ENCODE peak calls at places on chromosomes 11 and 22, in six cellular contexts. I is kidney, V is left ventricle myocardium inferior, M is upper lobe of right lung, H is tibial artery, C is SK-N-SH. U is an unnamed sample.

GRCh38 chr22:33922268-33922667 is 2.0 kb upstream of the LARGE1 start:
- DNase-seq in H (peak; percentile 34), M (no peak), I (no peak), C (no peak), V (peak; percentile 25), U (peak; percentile 7)

GRCh38 chr11:32890843-32891656 is 1.6 kb upstream of the QSER1 start:
- DNase-seq in M (no peak), V (no peak), H (no peak), C (no peak), I (no peak), U (no peak)

GRCh38 chr11:16977136-16978020 is 36.8 kb downstream of the PLEKHA7 start:
- DNase-seq in M (no peak), V (no peak), H (no peak), C (no peak), I (no peak), U (no peak)

GRCh38 chr22:24592144-24592845 is 578 bp downstream of the LRRC75B start:
- DNase-seq in I (peak; percentile 83), V (no peak), C (no peak), M (no peak), H (peak; percentile 44), U (no peak)

GRCh38 chr22:33717694-33718396 is 202.4 kb downstream of the LARGE1 start:
- DNase-seq in V (no peak), M (no peak), H (no peak), C (no peak), I (no peak), U (no peak)

GRCh38 chr22:41003041-41003440 is 51.9 kb downstream of the RBX1 start:
- DNase-seq in I (no peak), V (no peak), C (no peak), M (no peak), H (no peak), U (no peak)

GRCh38 chr11:132202621-132203020 is 832.2 kb downstream of the NTM start:
- DNase-seq in V (no peak), I (no peak), M (no peak), H (no peak), C (no peak), U (no peak)

GRCh38 chr11:61082161-61082870 is 20.0 kb upstream of the CD5 start:
- DNase-seq in V (no peak), H (no peak), M (no peak), C (no peak), I (no peak), U (no peak)

GRCh38 chr22:20131856-20132685 is 467 bp downstream of the ZDHHC8 start:
- DNase-seq in H (no peak), V (peak; percentile 49), C (peak; percentile 85), M (peak; percentile 86), I (no peak), U (no peak)

GRCh38 chr11:32448232-32448631 is 12.9 kb upstream of the WT1 start:
- DNase-seq in H (no peak), M (no peak), C (no peak), V (no peak), I (no peak), U (peak; percentile 33)

GRCh38 chr11:94117871-94118270 is 10.8 kb upstream of the PANX1 start:
- DNase-seq in C (no peak), V (no peak), H (no peak), M (no peak), I (no peak), U (no peak)

GRCh38 chr11:124277809-124278208 is 21.6 kb downstream of the OR8G5 start:
- DNase-seq in V (no peak), C (no peak), I (no peak), M (no peak), H (no peak), U (no peak)

GRCh38 chr11:58058276-58059010 is 27.7 kb downstream of the OR6Q1 start:
- DNase-seq in H (no peak), C (no peak), I (peak; percentile 77), M (peak; percentile 74), V (no peak), U (no peak)

GRCh38 chr11:38191101-38191500 is 1593.1 kb upstream of the RAG2 start:
- DNase-seq in I (no peak), V (no peak), M (no peak), H (no peak), C (no peak), U (no peak)

GRCh38 chr11:128718064-128718463 is 24.2 kb downstream of the FLI1 start:
- DNase-seq in C (no peak), M (no peak), H (no peak), V (no peak), I (no peak), U (no peak)

GRCh38 chr11:5736396-5736795 is at the start of gene OR56B1:
- DNase-seq in V (no peak), M (no peak), I (no peak), H (no peak), C (no peak), U (no peak)

GRCh38 chr22:43376765-43377485 is 33.8 kb upstream of the SCUBE1 start:
- DNase-seq in M (no peak), V (no peak), I (peak; percentile 35), C (no peak), H (no peak), U (no peak)
- H3K4me1 ChIP-seq in M (peaks cover 22% of the 10 kb centered on the region), V (peaks cover 6% of the 10 kb centered on the region), I (peaks cover 5% of the 10 kb centered on the region), C (no peaks in the 10 kb centered on the region), H (peaks cover 25% of the 10 kb centered on the region), U (no peaks in the 10 kb centered on the region)

DNA sequence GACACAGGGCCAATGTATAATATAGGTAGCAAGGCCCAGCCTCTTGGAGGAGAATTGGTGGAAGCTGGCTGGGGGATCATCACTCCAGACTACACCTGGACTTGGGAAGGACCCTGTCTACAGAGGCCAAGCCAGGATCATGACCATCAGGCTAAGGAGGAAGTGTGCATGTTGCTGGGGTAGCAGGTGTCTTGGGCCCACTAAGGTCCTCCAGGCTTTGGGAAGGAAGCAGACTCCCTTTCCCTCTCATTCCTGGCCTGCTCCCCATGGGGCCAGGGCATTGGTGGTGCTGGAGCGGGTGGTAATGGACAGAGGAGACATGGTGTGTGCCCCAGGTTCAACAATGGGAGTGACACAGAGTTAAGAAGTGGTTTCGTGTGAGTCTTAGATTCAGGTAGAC is 16.0 kb upstream of the TUB start:
- DNase-seq in M (no peak), C (no peak), H (no peak), I (no peak), V (no peak), U (no peak)
- TF ChIP-seq CTCF in M (no peak), C (no peak), H (no peak), I (no peak), V (no peak), U (no peak)

DNA sequence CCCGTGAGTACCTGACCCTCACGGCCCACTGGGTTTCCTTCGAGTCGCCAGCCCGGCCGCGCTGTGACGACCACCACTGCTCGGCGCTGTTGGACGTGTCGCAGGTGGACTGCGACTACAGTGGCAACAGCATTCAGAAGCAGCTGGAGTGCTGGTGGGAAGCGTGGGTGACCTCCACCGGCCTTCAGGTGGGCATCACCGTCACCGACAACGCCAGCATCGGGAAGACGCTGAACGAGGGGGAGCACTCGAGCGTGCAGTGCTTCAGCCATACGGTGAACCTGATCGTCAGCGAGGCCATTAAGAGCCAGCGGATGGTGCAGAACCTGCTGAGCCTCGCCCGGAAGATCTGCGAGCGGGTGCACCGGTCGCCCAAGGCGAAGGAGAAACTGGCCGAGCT is 32.2 kb downstream of the ZBED4 start:
- DNase-seq in H (no peak), C (no peak), I (no peak), V (no peak), M (peak; percentile 46), U (no peak)
- H3K4me1 ChIP-seq in H (no peaks in the 10 kb centered on the region), C (no peaks in the 10 kb centered on the region), I (no peaks in the 10 kb centered on the region), V (no peaks in the 10 kb centered on the region), M (no peaks in the 10 kb centered on the region), U (no peaks in the 10 kb centered on the region)

DNA sequence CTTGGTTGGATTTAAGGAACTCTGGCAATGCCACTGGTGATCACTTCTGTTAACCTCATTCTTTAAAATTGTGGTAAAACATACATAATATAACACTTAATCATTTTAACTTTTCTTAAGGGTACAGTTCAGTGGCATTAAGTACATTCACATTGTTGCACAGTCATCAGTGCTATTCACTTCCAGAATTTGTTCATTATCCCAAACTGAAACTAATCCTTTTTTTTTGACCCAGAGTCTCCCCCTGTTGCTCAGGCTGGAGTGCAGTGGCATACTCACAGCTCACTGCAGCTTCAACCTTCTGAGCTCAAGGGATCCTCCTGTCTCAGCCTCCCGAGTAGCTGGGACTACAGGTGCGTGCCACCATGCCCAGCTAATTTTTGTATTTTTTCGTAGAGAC is 10.6 kb downstream of the ELF5 start:
- DNase-seq in V (no peak), I (no peak), H (no peak), C (no peak), M (no peak), U (no peak)
- TF ChIP-seq CTCF in V (no peak), I (no peak), H (no peak), C (no peak), M (no peak), U (no peak)

DNA sequence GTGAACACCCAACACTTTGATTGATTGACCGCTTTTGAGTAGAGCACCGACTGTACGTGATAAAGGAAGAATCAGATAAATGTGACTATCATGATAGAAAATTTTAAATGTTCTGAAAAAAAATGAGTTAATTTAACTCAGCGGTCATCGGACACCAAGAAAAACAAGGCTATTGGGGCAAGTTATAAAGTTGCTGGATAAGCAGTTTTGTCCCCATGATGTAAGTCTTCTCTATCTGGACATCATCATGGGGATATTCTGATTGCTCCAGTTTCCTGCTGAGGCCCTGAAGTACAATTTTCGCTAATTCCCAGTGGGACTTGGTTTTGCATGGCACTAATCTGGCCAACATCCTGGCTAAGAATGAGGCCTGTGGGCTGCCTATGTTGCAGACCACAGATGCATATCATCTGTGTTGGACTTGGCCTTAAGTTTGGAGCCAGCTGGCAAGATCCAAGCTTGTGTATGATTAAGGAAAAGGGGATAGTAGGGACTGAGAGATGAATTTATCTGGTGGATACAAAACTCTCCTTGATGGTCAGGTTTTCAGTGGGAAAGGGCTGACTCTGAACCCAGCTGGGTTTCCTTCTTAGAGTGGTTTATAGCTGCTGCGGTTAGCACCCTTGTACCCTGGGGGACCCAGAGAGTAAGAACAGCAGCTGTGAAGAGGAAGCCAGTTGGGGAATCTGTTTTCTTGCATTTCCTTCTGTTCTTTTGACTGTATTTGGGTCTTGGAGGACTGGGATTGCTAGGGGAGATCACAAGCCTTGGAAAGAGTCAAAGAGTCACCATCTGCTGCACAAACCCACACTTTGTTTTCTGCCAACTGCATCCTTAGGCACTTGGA is 118.3 kb downstream of the SEZ6L start:
- DNase-seq in I (no peak), M (no peak), V (no peak), C (no peak), H (no peak), U (no peak)
- H3K4me1 ChIP-seq in I (no peaks in the 10 kb centered on the region), M (no peaks in the 10 kb centered on the region), V (no peaks in the 10 kb centered on the region), C (no peaks in the 10 kb centered on the region), H (no peaks in the 10 kb centered on the region), U (no peaks in the 10 kb centered on the region)